ENCODE peak calls at places on chromosomes 6 and 20, in five cellular contexts. Q is sigmoid colon, C is right lobe of liver, S is fibroblast of mammary gland, Z is A549. A is an unnamed sample.

GRCh38 chr6:7273709-7274108 is 39.3 kb downstream of the SSR1 start:
- DNase-seq in Q (peak; percentile 53), S (no peak), C (no peak), Z (no peak), A (no peak)

GRCh38 chr20:1434571-1435336 is 31.9 kb downstream of the NSFL1C start:
- DNase-seq in Z (no peak), Q (no peak), S (peak; percentile 96), C (no peak), A (no peak)

GRCh38 chr6:41663558-41663957 is 25.3 kb downstream of the MDFI start:
- DNase-seq in S (no peak), C (peak; percentile 11), Q (no peak), Z (no peak), A (no peak)

GRCh38 chr6:166496460-166496859 is 90.0 kb downstream of the RAMACL start:
- DNase-seq in S (no peak), Z (no peak), Q (peak; percentile 36), C (no peak), A (no peak)

GRCh38 chr6:147758305-147758704 is 249.8 kb downstream of the SAMD5 start:
- DNase-seq in S (no peak), C (no peak), Q (no peak), Z (no peak), A (no peak)

GRCh38 chr6:99905209-99906106 is 88.6 kb downstream of the MCHR2 start:
- DNase-seq in Q (no peak), C (no peak), Z (peak; percentile 3), S (peak; percentile 66), A (no peak)

GRCh38 chr20:18443841-18444240 is 23.0 kb downstream of the DZANK1 start:
- DNase-seq in C (no peak), Q (no peak), Z (no peak), S (peak; percentile 8), A (no peak)

GRCh38 chr20:62281161-62281933 is 21.4 kb upstream of the ADRM1 start:
- DNase-seq in S (no peak), Z (no peak), Q (no peak), C (no peak), A (no peak)

GRCh38 chr6:168851460-168852103 is 402.1 kb downstream of the THBS2 start:
- DNase-seq in S (peak; percentile 22), Z (no peak), C (no peak), Q (no peak), A (no peak)

GRCh38 chr6:77463308-77463880 is at the start of gene HTR1B:
- DNase-seq in Q (peak; percentile 59), S (no peak), Z (no peak), C (no peak), A (no peak)

GRCh38 chr6:452301-453067 is 60.9 kb downstream of the IRF4 start:
- DNase-seq in Q (no peak), Z (no peak), C (no peak), S (peak; percentile 81), A (peak; percentile 36)

GRCh38 chr20:4726710-4727391 is 5.1 kb downstream of the PRND start:
- DNase-seq in S (peak; percentile 87), C (no peak), Z (no peak), Q (no peak), A (no peak)

GRCh38 chr20:3980260-3981131 is 34.9 kb downstream of the RNF24 start:
- DNase-seq in Z (peak; percentile 59), C (no peak), S (peak; percentile 74), Q (no peak), A (no peak)

GRCh38 chr6:141744194-141744925 is 388.4 kb upstream of the GJE1 start:
- DNase-seq in C (no peak), Q (no peak), S (no peak), Z (no peak), A (no peak)

GRCh38 chr6:145137425-145137824 is 597.9 kb downstream of the EPM2A start:
- DNase-seq in C (no peak), Z (no peak), S (peak; percentile 51), Q (no peak), A (no peak)

GRCh38 chr6:56730663-56731529 is 88.2 kb upstream of the DST start:
- DNase-seq in C (no peak), Q (no peak), S (peak; percentile 79), Z (no peak), A (no peak)

GRCh38 chr6:20246107-20246506 is 33.8 kb upstream of the MBOAT1 start:
- DNase-seq in C (no peak), Q (no peak), S (no peak), Z (no peak), A (no peak)

GRCh38 chr20:14009206-14009605 is 13.9 kb downstream of the MACROD2 start:
- DNase-seq in Q (no peak), Z (no peak), S (peak; percentile 36), C (no peak), A (no peak)

GRCh38 chr6:14875678-14876063 is 370.2 kb upstream of the JARID2 start:
- DNase-seq in Z (no peak), Q (no peak), S (no peak), C (no peak), A (no peak)

GRCh38 chr6:101578306-101578705 is 184.8 kb downstream of the GRIK2 start:
- DNase-seq in S (no peak), C (no peak), Z (no peak), Q (no peak), A (no peak)

GRCh38 chr6:73738367-73739028 is 42.5 kb downstream of the CD109 start:
- DNase-seq in S (no peak), Z (no peak), Q (no peak), C (no peak), A (no peak)

GRCh38 chr6:138692978-138693909 is 80.3 kb upstream of the CCDC28A start:
- DNase-seq in Z (peak; percentile 62), S (peak; percentile 52), C (peak; percentile 91), Q (peak; percentile 78), A (no peak)

GRCh38 chr6:144215402-144215931 is 65.2 kb downstream of the STX11 start:
- DNase-seq in S (peak; percentile 56), Z (peak; percentile 18), C (no peak), Q (no peak), A (no peak)

GRCh38 chr20:24533449-24533848 is 64.0 kb downstream of the SYNDIG1 start:
- DNase-seq in Z (no peak), S (no peak), Q (no peak), C (no peak), A (no peak)

DNA sequence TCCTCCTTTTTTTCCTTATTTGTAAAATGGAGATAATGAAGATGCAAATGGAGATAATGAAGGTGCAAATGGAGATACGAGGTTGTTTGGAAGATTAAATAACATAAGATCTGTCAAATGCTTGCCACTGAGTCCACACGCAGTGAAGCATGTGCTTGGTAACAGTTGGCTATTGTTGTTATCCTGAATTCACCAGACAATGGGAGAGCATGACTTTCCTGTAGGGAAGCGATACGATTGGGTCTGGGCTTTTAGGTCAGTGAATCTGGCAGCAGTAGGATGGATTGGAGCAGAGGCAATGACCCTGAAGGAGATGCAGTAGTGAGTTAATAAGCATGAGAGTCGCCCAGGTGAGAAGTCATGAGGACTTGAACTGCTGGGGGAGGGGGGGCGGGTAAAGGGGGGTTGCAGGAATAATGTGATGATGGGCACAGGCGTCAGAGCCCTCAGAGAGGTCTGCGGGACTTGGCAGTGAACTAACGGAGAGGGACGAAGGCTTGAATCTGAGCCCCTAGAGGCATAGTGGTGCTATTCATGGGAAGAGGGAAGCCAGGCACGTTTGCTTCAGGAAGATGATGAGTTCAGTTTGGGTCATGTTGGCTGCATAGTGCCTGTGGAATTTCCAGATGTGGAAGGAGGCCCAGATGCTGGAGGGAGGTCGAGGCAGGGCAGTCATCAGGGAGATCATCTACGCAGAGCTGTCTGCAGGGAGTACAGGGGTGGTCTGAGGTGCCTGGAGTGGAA is 55.4 kb downstream of the ZDHHC14 start:
- DNase-seq in Z (no peak), S (peak; percentile 12), C (no peak), Q (no peak), A (no peak)
- H3K4me3 ChIP-seq in Z (no peak overlapping the region), S (no peak overlapping the region), C (no peak overlapping the region), Q (no peak overlapping the region), A (no peak overlapping the region)

GRCh38 chr20:33653218-33653899 is 8.8 kb upstream of the C20orf144 start:
- DNase-seq in Z (peak; percentile 73), Q (peak; percentile 85), S (peak; percentile 72), C (no peak), A (peak; percentile 74)
- TF ChIP-seq CTCF in Z (peak; percentile 87), Q (peak; percentile 83), S (peak; percentile 96), C (peak; percentile 78), A (peak; percentile 78)

GRCh38 chr6:3862038-3862437 is 12.9 kb downstream of the FAM50B start:
- DNase-seq in C (no peak), Q (no peak), Z (no peak), S (no peak), A (no peak)
- H3K4me3 ChIP-seq in C (no peak overlapping the region), Q (no peak overlapping the region), Z (no peak overlapping the region), S (no peak overlapping the region), A (no peak overlapping the region)

GRCh38 chr6:24057030-24057429 is 69.0 kb upstream of the NRSN1 start:
- DNase-seq in Q (no peak), S (no peak), C (no peak), Z (no peak), A (no peak)

GRCh38 chr6:24052632-24053031 is 73.4 kb upstream of the NRSN1 start:
- DNase-seq in Q (no peak), C (no peak), S (no peak), Z (no peak), A (no peak)

DNA sequence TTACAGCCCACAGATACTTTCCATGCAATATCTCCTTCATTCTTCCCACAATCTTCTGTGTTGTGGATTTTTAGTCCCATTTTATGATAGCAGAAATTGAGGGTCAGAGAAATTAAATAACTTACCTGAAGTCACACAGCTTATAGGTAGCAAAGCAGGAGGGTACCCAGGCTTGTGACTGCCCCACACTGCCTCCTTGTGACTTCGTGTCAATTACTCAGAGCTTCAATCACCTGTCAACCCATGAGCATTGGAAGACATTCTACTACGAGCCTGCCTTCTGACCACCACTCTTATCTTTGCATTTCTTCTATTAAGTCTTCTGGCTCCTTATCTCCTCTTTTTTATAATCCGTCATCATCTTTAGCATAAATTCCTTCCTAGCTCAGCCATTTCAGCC is 71.6 kb upstream of the NRSN1 start:
- DNase-seq in C (no peak), Z (no peak), Q (no peak), S (no peak), A (no peak)
- TF ChIP-seq CTCF in C (no peak), Z (no peak), Q (no peak), S (no peak), A (no peak)

DNA sequence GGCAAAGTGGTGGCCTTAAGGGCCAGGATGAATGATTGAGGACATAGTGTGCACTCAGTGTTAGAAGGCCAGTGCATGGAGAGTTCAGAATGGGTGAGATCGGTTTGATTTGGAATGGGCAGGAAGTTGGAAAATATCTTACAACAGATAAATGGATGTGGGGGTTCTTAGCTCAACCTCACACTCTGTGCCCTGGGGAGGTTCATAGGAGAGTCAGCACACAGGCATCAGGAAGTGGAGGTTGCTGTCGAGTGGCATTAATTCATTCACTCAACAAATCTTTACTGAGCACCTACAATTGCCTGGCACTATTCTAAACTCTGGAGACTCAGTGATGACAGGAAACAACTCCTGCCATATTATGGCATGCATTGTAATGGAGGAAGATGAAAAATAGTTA is 313.7 kb upstream of the SUPT3H start:
- DNase-seq in C (no peak), Z (no peak), S (peak; percentile 31), Q (no peak), A (no peak)
- H3K4me3 ChIP-seq in C (no peak overlapping the region), Z (no peak overlapping the region), S (no peak overlapping the region), Q (no peak overlapping the region), A (no peak overlapping the region)

GRCh38 chr6:89597988-89598387 is 40.6 kb downstream of the LYRM2 start:
- DNase-seq in Z (peak; percentile 17), C (no peak), Q (no peak), S (peak; percentile 49), A (no peak)
- TF ChIP-seq CTCF in Z (no peak), C (peak; percentile 36), Q (no peak), S (no peak), A (no peak)